ENCODE peak calls at places on chromosomes 4 and X, in seven cellular contexts. J, A, W, R, Q, B and Y are unnamed samples.

GRCh38 chr4:85929926-85930325 is 429.9 kb downstream of the MAPK10 start:
- DNase-seq in J (peak; percentile 30), A (no peak), W (no peak), R (no peak), Q (peak; percentile 88), B (no peak), Y (peak; percentile 78)

GRCh38 chr4:118927976-118928375 is 39.3 kb downstream of the SYNPO2 start:
- DNase-seq in J (no peak), A (no peak), W (no peak), R (no peak), Q (no peak), B (no peak), Y (no peak)

GRCh38 chr4:149914101-149914500 is 98.5 kb upstream of the IQCM start:
- DNase-seq in J (no peak), A (no peak), W (no peak), R (no peak), Q (no peak), B (no peak), Y (no peak)

GRCh38 chr4:74522251-74522991 is 77.5 kb downstream of the AREG start:
- DNase-seq in J (no peak), A (no peak), W (no peak), R (no peak), Q (no peak), B (no peak), Y (no peak)

GRCh38 chrX:134715930-134716619 is 57.8 kb upstream of the PLAC1 start:
- DNase-seq in J (no peak), A (no peak), W (no peak), R (no peak), Q (no peak), B (no peak), Y (no peak)

GRCh38 chrX:109840585-109840984 is 107.5 kb upstream of the ACSL4 start:
- DNase-seq in J (peak; percentile 66), A (peak; percentile 80), W (peak; percentile 57), R (no peak), Q (peak; percentile 83), B (peak; percentile 68), Y (peak; percentile 70)

GRCh38 chrX:17710836-17711235 is 26.5 kb upstream of the SCML1 start:
- DNase-seq in J (no peak), A (no peak), W (no peak), R (no peak), Q (no peak), B (peak; percentile 3), Y (no peak)

GRCh38 chr4:137641554-137641953 is 109.3 kb upstream of the PCDH18 start:
- DNase-seq in J (no peak), A (peak; percentile 5), W (no peak), R (no peak), Q (no peak), B (peak; percentile 61), Y (no peak)

GRCh38 chr4:83335691-83336090 is 1.0 kb upstream of the HPSE start:
- DNase-seq in J (no peak), A (no peak), W (no peak), R (no peak), Q (no peak), B (no peak), Y (no peak)

GRCh38 chr4:16196482-16197393 is 29.5 kb downstream of the TAPT1 start:
- DNase-seq in J (peak; percentile 78), A (peak; percentile 45), W (no peak), R (no peak), Q (peak; percentile 82), B (peak; percentile 68), Y (peak; percentile 73)

GRCh38 chrX:44343412-44343942 is at the start of gene EFHC2:
- DNase-seq in J (no peak), A (no peak), W (peak; percentile 49), R (peak; percentile 27), Q (no peak), B (peak; percentile 45), Y (no peak)

GRCh38 chr4:153252122-153252521 is 47.9 kb downstream of the TRIM2 start:
- DNase-seq in J (no peak), A (no peak), W (no peak), R (no peak), Q (no peak), B (no peak), Y (no peak)

GRCh38 chr4:43846111-43846587 is 602.5 kb downstream of the KCTD8 start:
- DNase-seq in J (no peak), A (no peak), W (no peak), R (no peak), Q (no peak), B (no peak), Y (no peak)